ENCODE peak calls at places on chromosomes 4 and X, in five cellular contexts. Y is CD4-positive, alpha-beta T cell; A is mammary epithelial cell; F is Right ventricle myocardium superior; I is stimulated activated CD4-positive, alpha-beta T cell treated with anti-CD3 and anti-CD28 coated beads, TNF-alpha, amount 100 ng/mL, for 4 hours. G is an unnamed sample.
A peak's percentile ranks its signal among the peaks of the same experiment; 100 is the strongest.

GRCh38 chrX:10660171-10660570 is 39.8 kb upstream of the MID1 start:
- DNase-seq in Y (no peak), A (no peak), F (no peak), I (no peak), G (no peak)

GRCh38 chr4:145720656-145721055 is 40.7 kb downstream of the C4orf51 start:
- DNase-seq in Y (no peak), A (no peak), F (no peak), I (no peak), G (no peak)

GRCh38 chr4:32140636-32141035 is 1420.5 kb downstream of the PCDH7 start:
- DNase-seq in Y (no peak), A (peak; percentile 97), F (no peak), I (no peak), G (no peak)

GRCh38 chr4:32499176-32499575 is 1779.0 kb downstream of the PCDH7 start:
- DNase-seq in Y (no peak), A (no peak), F (no peak), I (no peak), G (no peak)

GRCh38 chr4:8097141-8097541 is 61.5 kb downstream of the ABLIM2 start:
- DNase-seq in Y (no peak), A (no peak), F (no peak), I (no peak), G (no peak)

GRCh38 chr4:53508446-53508845 is 82.8 kb downstream of the LNX1 start:
- DNase-seq in Y (no peak), A (peak; percentile 30), F (no peak), I (no peak), G (no peak)

GRCh38 chr4:77120888-77121508 is 36.0 kb upstream of the CCNG2 start:
- DNase-seq in Y (no peak), A (no peak), F (no peak), I (no peak), G (no peak)

GRCh38 chr4:170226288-170226687 is 136.5 kb upstream of the AADAT start:
- DNase-seq in Y (no peak), A (no peak), F (no peak), I (no peak), G (no peak)

GRCh38 chr4:120286813-120287212 is 220.2 kb upstream of the MAD2L1 start:
- DNase-seq in Y (no peak), A (no peak), F (no peak), I (no peak), G (no peak)

GRCh38 chr4:3168029-3168428 is 80.9 kb upstream of the MSANTD1 start:
- DNase-seq in Y (no peak), A (peak; percentile 30), F (no peak), I (no peak), G (no peak)

GRCh38 chr4:827209-828081 is 1.5 kb upstream of the CPLX1 start:
- DNase-seq in Y (no peak), A (no peak), F (peak; percentile 19), I (no peak), G (no peak)

GRCh38 chrX:74656079-74656745 is 41.8 kb upstream of the RLIM start:
- DNase-seq in Y (no peak), A (no peak), F (no peak), I (no peak), G (no peak)

GRCh38 chrX:30935985-30936384 is 46.9 kb upstream of the TAB3 start:
- DNase-seq in Y (no peak), A (peak; percentile 19), F (no peak), I (no peak), G (no peak)

GRCh38 chrX:65196758-65197371 is 220.6 kb upstream of the ZC4H2 start:
- DNase-seq in Y (peak; percentile 0), A (no peak), F (no peak), I (no peak), G (no peak)

GRCh38 chr4:100736651-100737450 is 219.0 kb upstream of the EMCN start:
- DNase-seq in Y (no peak), A (peak; percentile 87), F (no peak), I (no peak), G (peak; percentile 9)

GRCh38 chr4:155974957-155975356 is 21.3 kb upstream of the CTSO start:
- DNase-seq in Y (no peak), A (no peak), F (no peak), I (no peak), G (no peak)

GRCh38 chrX:94058728-94059382 is 384.8 kb downstream of the FAM133A start:
- DNase-seq in Y (no peak), A (peak; percentile 20), F (no peak), I (no peak), G (no peak)